ENCODE peak calls at places on chromosomes 2 and 18, in nine cellular contexts. D is fibroblast of lung; C is PC-3; Z is neuronal stem cell; P is A549; J is cardiac fibroblast; R is foreskin fibroblast; Y is effector memory CD4-positive, alpha-beta T cell; E is aorta. M is an unnamed sample.

GRCh38 chr2:140376686-140377085 is 1596.5 kb upstream of the NXPH2 start:
- DNase-seq in D (no peak), C (no peak), Z (no peak), P (no peak), J (no peak), R (no peak), Y (no peak), E (no peak), M (peak)

GRCh38 chr18:12029786-12030571 is 48.7 kb downstream of the IMPA2 start:
- DNase-seq in D (no peak), C (no peak), Z (no peak), P (no peak), J (no peak), R (no peak), Y (no peak), E (peak), M (no peak)

GRCh38 chr2:210591663-210592062 is 35.3 kb downstream of the CPS1 start:
- DNase-seq in D (no peak), C (no peak), Z (no peak), P (no peak), J (no peak), R (no peak), Y (no peak), E (no peak), M (no peak)

GRCh38 chr2:102369866-102370265 is 14.3 kb downstream of the IL18R1 start:
- DNase-seq in D (no peak), C (no peak), Z (no peak), P (no peak), J (no peak), R (no peak), Y (no peak), E (no peak), M (no peak)

GRCh38 chr2:127155901-127156300 is 48.9 kb upstream of the BIN1 start:
- DNase-seq in D (peak), C (no peak), Z (no peak), P (no peak), J (peak), R (peak), Y (no peak), E (no peak), M (no peak)

GRCh38 chr2:25491966-25492532 is 150.3 kb upstream of the DNMT3A start:
- DNase-seq in D (peak), C (peak), Z (no peak), P (peak), J (peak), R (peak), Y (no peak), E (no peak), M (no peak)

GRCh38 chr2:149488719-149489440 is 98.7 kb downstream of the MMADHC start:
- DNase-seq in D (no peak), C (no peak), Z (no peak), P (no peak), J (no peak), R (no peak), Y (no peak), E (no peak), M (no peak)

GRCh38 chr2:56892381-56892780 is 708.6 kb downstream of the CCDC85A start:
- DNase-seq in D (no peak), C (no peak), Z (no peak), P (no peak), J (no peak), R (no peak), Y (no peak), E (no peak), M (no peak)

GRCh38 chr18:3623769-3624545 is 174.0 kb downstream of the TGIF1 start:
- DNase-seq in D (peak), C (peak), Z (peak), P (peak), J (peak), R (peak), Y (no peak), E (peak), M (peak)

GRCh38 chr18:35282353-35282752 is 7.7 kb downstream of the ZSCAN30 start:
- DNase-seq in D (peak), C (peak), Z (no peak), P (no peak), J (peak), R (peak), Y (no peak), E (no peak), M (no peak)

GRCh38 chr2:173184031-173185004 is 108.7 kb downstream of the MAP3K20 start:
- DNase-seq in D (peak), C (peak), Z (no peak), P (peak), J (peak), R (peak), Y (no peak), E (peak), M (peak)

GRCh38 chr2:196591621-196592022 is 47.9 kb upstream of the CCDC150 start:
- DNase-seq in D (no peak), C (no peak), Z (no peak), P (no peak), J (no peak), R (no peak), Y (no peak), E (no peak), M (peak)

GRCh38 chr2:44087037-44087713 is 81.5 kb upstream of the PPM1B start:
- DNase-seq in D (peak), C (peak), Z (peak), P (peak), J (peak), R (peak), Y (peak), E (peak), M (peak)

GRCh38 chr2:851078-851477 is 99.6 kb upstream of the SNTG2 start:
- DNase-seq in D (no peak), C (no peak), Z (no peak), P (no peak), J (no peak), R (no peak), Y (no peak), E (no peak), M (no peak)

GRCh38 chr2:113324684-113325160 is 46.0 kb upstream of the PAX8 start:
- DNase-seq in D (peak), C (peak), Z (no peak), P (peak), J (peak), R (peak), Y (no peak), E (peak), M (peak)

GRCh38 chr2:206981089-206981674 is 41.9 kb downstream of the CPO start:
- DNase-seq in D (no peak), C (no peak), Z (no peak), P (no peak), J (no peak), R (no peak), Y (no peak), E (no peak), M (no peak)

GRCh38 chr2:88897718-88898117 is 206.2 kb downstream of the RPIA start:
- DNase-seq in D (no peak), C (no peak), Z (no peak), P (no peak), J (no peak), R (no peak), Y (no peak), E (no peak), M (no peak)

GRCh38 chr18:79496978-79497637 is 101.4 kb downstream of the NFATC1 start:
- DNase-seq in D (peak), C (no peak), Z (no peak), P (no peak), J (peak), R (peak), Y (no peak), E (peak), M (no peak)

GRCh38 chr18:70423988-70424387 is 135.1 kb downstream of the SOCS6 start:
- DNase-seq in D (no peak), C (peak), Z (no peak), P (no peak), J (peak), R (peak), Y (no peak), E (no peak), M (no peak)

GRCh38 chr2:45505138-45505537 is 105.9 kb downstream of the SRBD1 start:
- DNase-seq in D (no peak), C (no peak), Z (no peak), P (no peak), J (no peak), R (no peak), Y (no peak), E (no peak), M (no peak)

GRCh38 chr18:11990541-11990940 is 9.2 kb downstream of the IMPA2 start:
- DNase-seq in D (no peak), C (no peak), Z (no peak), P (no peak), J (no peak), R (no peak), Y (no peak), E (peak), M (peak)

GRCh38 chr2:67840460-67841068 is 222.2 kb downstream of the C1D start:
- DNase-seq in D (peak), C (peak), Z (peak), P (peak), J (peak), R (peak), Y (no peak), E (peak), M (peak)

GRCh38 chr2:170869036-170869435 is 52.3 kb downstream of the GAD1 start:
- DNase-seq in D (no peak), C (peak), Z (no peak), P (no peak), J (no peak), R (no peak), Y (no peak), E (no peak), M (no peak)

GRCh38 chr2:106065268-106065982 is 128.7 kb downstream of the UXS1 start:
- DNase-seq in D (no peak), C (no peak), Z (no peak), P (no peak), J (no peak), R (no peak), Y (no peak), E (peak), M (no peak)
- H3K4me3 ChIP-seq in D (no peak), C (no peak), Z (no peak), P (no peak), J (peak), R (no peak), Y (peak), E (peak), M (no peak)

GRCh38 chr2:65054749-65055426 is 1.3 kb upstream of the CEP68 start:
- DNase-seq in D (no peak), C (no peak), Z (no peak), P (no peak), J (no peak), R (no peak), Y (no peak), E (no peak), M (no peak)
- H3K4me3 ChIP-seq in D (no peak), C (no peak), Z (peak), P (peak), J (no peak), R (no peak), Y (no peak), E (no peak), M (no peak)

GRCh38 chr2:241617431-241618154 is 19.4 kb downstream of the THAP4 start:
- DNase-seq in D (no peak), C (no peak), Z (no peak), P (no peak), J (peak), R (no peak), Y (no peak), E (no peak), M (peak)
- H3K4me3 ChIP-seq in D (no peak), C (no peak), Z (no peak), P (no peak), J (no peak), R (no peak), Y (peak), E (no peak), M (no peak)

GRCh38 chr2:191087311-191087710 is 63.5 kb downstream of the STAT4 start:
- DNase-seq in D (no peak), C (no peak), Z (no peak), P (no peak), J (no peak), R (no peak), Y (no peak), E (no peak), M (no peak)
- H3K4me3 ChIP-seq in D (no peak), C (no peak), Z (no peak), P (no peak), J (no peak), R (no peak), Y (no peak), E (no peak), M (no peak)

GRCh38 chr2:11745613-11746375 is 638 bp upstream of the LPIN1 start:
- DNase-seq in D (no peak), C (no peak), Z (no peak), P (no peak), J (no peak), R (no peak), Y (no peak), E (no peak), M (no peak)
- H3K4me3 ChIP-seq in D (peak), C (peak), Z (peak), P (peak), J (peak), R (peak), Y (peak), E (no peak), M (peak)

GRCh38 chr18:51044928-51045587 is 15.0 kb downstream of the SMAD4 start:
- DNase-seq in D (no peak), C (no peak), Z (peak), P (no peak), J (no peak), R (no peak), Y (no peak), E (no peak), M (no peak)
- H3K4me3 ChIP-seq in D (peak), C (no peak), Z (no peak), P (no peak), J (peak), R (peak), Y (no peak), E (no peak), M (no peak)

GRCh38 chr18:52945552-52945951 is 605.6 kb downstream of the DCC start:
- DNase-seq in D (no peak), C (no peak), Z (no peak), P (no peak), J (no peak), R (no peak), Y (no peak), E (no peak), M (no peak)
- H3K4me3 ChIP-seq in D (no peak), C (no peak), Z (no peak), P (no peak), J (no peak), R (no peak), Y (no peak), E (no peak), M (no peak)